ENCODE peak calls at places on chromosomes 11 and 22, in four cellular contexts. V is adipocyte, M is fibroblast of lung, O is sigmoid colon. H is an unnamed sample. For H3K4me1 and H3K9me3, the result is how much of the 10 kb centered on the place peaks cover.

GRCh38 chr11:72430743-72431570 is 3.4 kb downstream of the CLPB start:
- DNase-seq in M (peak), O (no peak), V (peak), H (peak)

GRCh38 chr22:28072066-28072465 is 153.0 kb upstream of the PITPNB start:
- DNase-seq in V (no peak), O (no peak), M (peak), H (no peak)

GRCh38 chr11:9138612-9139579 is 47.5 kb upstream of the SCUBE2 start:
- DNase-seq in V (peak), M (peak), O (no peak), H (no peak)

GRCh38 chr11:95231881-95232605 is 1.0 kb upstream of the SESN3 start:
- DNase-seq in M (peak), V (peak), O (peak), H (peak)

GRCh38 chr11:119056397-119056999 is 507 bp downstream of the HYOU1 start:
- DNase-seq in V (peak), O (peak), M (no peak), H (no peak)

GRCh38 chr22:50581950-50582561 is 593 bp downstream of the CHKB start:
- DNase-seq in M (peak), V (peak), O (peak), H (no peak)

GRCh38 chr22:26573026-26573662 is 16.8 kb downstream of the TPST2 start:
- DNase-seq in V (peak), M (peak), O (peak), H (no peak)

GRCh38 chr22:34356481-34356880 is 436.2 kb upstream of the LARGE1 start:
- DNase-seq in V (no peak), O (no peak), M (no peak), H (no peak)

GRCh38 chr22:49152146-49152929 is 675.3 kb downstream of the BRD1 start:
- DNase-seq in V (no peak), O (no peak), M (no peak), H (no peak)

GRCh38 chr11:105912666-105913065 is 109.4 kb downstream of the MSANTD4 start:
- DNase-seq in V (no peak), M (no peak), O (no peak), H (no peak)

GRCh38 chr22:45885171-45885840 is 91.7 kb downstream of the WNT7B start:
- DNase-seq in O (peak), V (no peak), M (no peak), H (no peak)

GRCh38 chr11:8069771-8070170 is 11.2 kb upstream of the TUB start:
- DNase-seq in V (no peak), O (no peak), M (no peak), H (no peak)

GRCh38 chr11:6468712-6469495 is 4.8 kb downstream of the TRIM3 start:
- DNase-seq in M (peak), V (peak), O (peak), H (no peak)

GRCh38 chr11:99352642-99353041 is 331.9 kb downstream of the CNTN5 start:
- DNase-seq in O (no peak), V (no peak), M (no peak), H (no peak)

GRCh38 chr22:39185601-39186012 is 33.1 kb upstream of the CBX7 start:
- DNase-seq in V (no peak), O (peak), M (peak), H (no peak)

GRCh38 chr11:128835741-128836410 is 31.2 kb downstream of the KCNJ1 start:
- DNase-seq in V (no peak), M (no peak), O (no peak), H (no peak)

GRCh38 chr11:69343401-69344321 is 49.7 kb downstream of the MYEOV start:
- DNase-seq in O (no peak), V (no peak), M (no peak), H (peak)

GRCh38 chr22:45208993-45209838 is 31.5 kb downstream of the KIAA0930 start:
- DNase-seq in O (peak), M (peak), V (peak), H (no peak)

GRCh38 chr11:69848196-69848595 is 29.0 kb upstream of the FGF3 start:
- DNase-seq in V (peak), O (no peak), M (peak), H (no peak)

GRCh38 chr11:95269402-95269801 is 38.4 kb upstream of the SESN3 start:
- DNase-seq in V (peak), M (no peak), O (no peak), H (no peak)

GRCh38 chr11:19670030-19670761 is 42.4 kb upstream of the NAV2 start:
- DNase-seq in O (no peak), V (no peak), M (peak), H (no peak)

GRCh38 chr22:23696326-23696851 is 5.6 kb downstream of the RGL4 start:
- DNase-seq in O (no peak), M (peak), V (no peak), H (peak)

GRCh38 chr11:104126464-104126863 is 37.5 kb downstream of the PDGFD start:
- DNase-seq in O (no peak), M (no peak), V (no peak), H (no peak)

GRCh38 chr11:95877288-95877687 is 46.6 kb downstream of the MTMR2 start:
- DNase-seq in M (peak), O (no peak), V (peak), H (no peak)

GRCh38 chr22:36445158-36445668 is 36.2 kb downstream of the TXN2 start:
- DNase-seq in V (peak), O (peak), M (peak), H (no peak)

GRCh38 chr11:93189462-93189861 is 8.3 kb downstream of the SLC36A4 start:
- DNase-seq in O (no peak), V (no peak), M (no peak), H (no peak)

GRCh38 chr11:3139481-3140290 is 25.4 kb downstream of the OSBPL5 start:
- DNase-seq in O (no peak), V (no peak), M (no peak), H (no peak)

GRCh38 chr11:62171261-62171723 is 18.7 kb upstream of the SCGB1D1 start:
- DNase-seq in V (peak), O (peak), M (peak), H (peak)

GRCh38 chr11:116062526-116063171 is 558.4 kb upstream of the CADM1 start:
- DNase-seq in V (peak), O (no peak), M (peak), H (no peak)

GRCh38 chr22:20725987-20726558 is 47.8 kb upstream of the SERPIND1 start:
- DNase-seq in V (no peak), M (peak), O (no peak), H (no peak)

GRCh38 chr11:10920205-10920604 is 62.4 kb upstream of the ZBED5 start:
- DNase-seq in M (peak), O (no peak), V (peak), H (no peak)

DNA sequence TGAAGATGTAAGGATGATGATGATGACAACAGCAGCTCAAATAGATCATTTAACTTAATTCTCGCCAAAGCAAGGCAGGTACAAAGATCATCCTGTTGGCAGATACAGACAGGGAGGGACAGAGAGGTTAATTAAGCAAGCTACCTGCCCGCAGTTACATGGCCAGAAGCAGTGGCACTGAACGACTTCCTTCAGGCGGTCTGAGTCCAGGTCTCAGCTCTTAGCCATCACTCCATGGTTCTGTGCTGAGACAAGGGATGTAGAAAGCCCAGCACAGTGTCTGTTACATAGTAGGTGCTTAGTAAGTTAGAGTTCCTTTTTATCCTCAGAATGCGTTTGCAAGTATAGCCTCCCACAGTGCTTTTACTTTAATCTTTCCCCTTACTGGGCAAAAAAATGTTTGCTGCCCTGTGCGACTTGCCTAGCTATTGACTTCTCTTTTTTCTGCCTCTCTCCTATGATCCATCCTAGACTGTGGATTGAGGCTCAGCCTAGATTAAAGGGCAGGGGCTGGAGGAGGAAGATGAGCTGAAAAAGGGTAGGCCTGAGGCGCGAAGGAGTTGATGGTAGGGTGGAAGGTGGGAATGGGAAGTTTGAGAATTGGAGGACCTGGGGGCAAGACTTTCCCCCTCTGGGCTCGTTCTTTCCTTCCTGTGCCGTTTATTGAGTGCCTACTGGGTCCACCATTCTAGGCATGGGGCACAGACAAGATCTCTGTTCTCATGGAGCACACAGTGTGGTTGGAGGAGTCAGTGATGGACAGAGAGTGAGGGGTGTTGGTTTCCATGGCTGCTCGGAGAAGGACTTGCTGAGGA is 108.2 kb upstream of the OR4B1 start:
- DNase-seq in M (no peak), V (no peak), O (no peak), H (peak)
- H3K4me1 ChIP-seq in M (under half), V (under half), O (under half), H (under half)

GRCh38 chr11:14522245-14522644 is 2.1 kb upstream of the PSMA1 start:
- DNase-seq in V (no peak), O (no peak), M (no peak), H (no peak)

GRCh38 chr11:14520902-14521151 is 641 bp upstream of the PSMA1 start:
- DNase-seq in O (no peak), V (no peak), M (no peak), H (no peak)

GRCh38 chr11:14519692-14520085 is 497 bp downstream of the PSMA1 start:
- DNase-seq in V (peak), O (no peak), M (peak), H (no peak)

GRCh38 chr11:14520086-14520901 is at the start of gene PSMA1:
- DNase-seq in V (peak), O (peak), M (peak), H (peak)

DNA sequence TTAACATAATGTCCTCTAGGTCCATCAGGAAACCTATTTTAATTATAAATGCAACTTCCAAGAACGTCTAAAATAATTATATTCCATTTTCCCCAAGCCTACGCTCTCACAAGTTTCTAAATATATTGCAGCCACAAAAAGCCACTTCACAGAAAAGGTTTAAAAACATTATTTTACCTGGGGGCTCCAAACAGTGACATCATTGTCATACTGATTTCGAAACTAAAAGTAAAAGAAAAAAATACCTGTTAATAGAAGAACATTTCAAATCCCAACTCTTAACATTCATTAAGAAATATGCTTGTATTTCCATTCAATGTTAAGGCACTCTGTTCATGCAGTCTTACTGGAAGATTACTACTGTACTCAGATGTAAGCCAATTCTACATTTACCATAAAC is 1.4 kb downstream of the PSMA1 start:
- DNase-seq in V (no peak), M (no peak), O (no peak), H (no peak)
- H3K4me3 ChIP-seq in V (peak), M (peak), O (no peak), H (peak)

DNA sequence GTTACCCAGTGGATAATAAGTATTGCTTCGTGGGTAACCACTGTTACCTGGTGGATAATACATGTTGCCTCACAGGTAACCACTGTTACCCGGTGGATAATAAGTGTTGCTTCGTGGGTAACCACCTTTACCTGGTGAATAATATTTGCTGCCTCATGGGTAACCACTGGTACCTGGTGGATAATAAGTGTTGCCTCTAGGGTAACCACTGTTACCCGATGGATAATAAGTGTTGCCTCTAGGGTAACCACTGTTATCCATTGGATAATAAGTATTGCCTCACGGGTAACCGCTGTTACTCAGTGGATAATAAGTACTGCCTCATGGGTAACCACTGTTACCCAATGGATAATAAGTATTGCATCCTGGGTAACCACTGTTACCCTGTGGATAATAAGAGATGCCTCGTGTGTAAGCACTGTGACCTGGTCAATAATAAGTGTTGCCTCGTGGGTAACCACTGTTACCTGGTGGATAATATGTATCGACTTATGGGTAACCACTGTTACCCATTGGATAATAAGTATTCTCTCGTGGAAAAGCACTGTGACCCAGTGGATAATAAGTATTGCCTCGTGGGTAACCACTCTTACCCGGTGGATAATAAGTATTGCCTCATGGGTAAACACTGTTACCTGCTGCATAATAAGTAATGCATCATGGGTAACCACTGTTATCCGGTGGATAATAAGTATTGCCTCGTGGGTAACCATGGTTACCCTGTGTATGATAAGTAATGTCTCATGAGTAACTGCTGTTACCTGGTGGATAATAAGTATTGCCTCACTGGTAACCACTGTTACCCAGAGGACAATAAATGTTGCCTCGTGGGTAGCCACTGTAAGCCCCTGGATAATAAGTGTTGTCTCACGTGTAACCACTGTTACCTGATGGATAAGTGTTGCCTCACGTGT is 20.1 kb upstream of the NXPE4 start:
- DNase-seq in O (no peak), M (no peak), V (no peak), H (no peak)
- H3K9me3 ChIP-seq in O (under half), M (under half), V (under half), H (under half)

DNA sequence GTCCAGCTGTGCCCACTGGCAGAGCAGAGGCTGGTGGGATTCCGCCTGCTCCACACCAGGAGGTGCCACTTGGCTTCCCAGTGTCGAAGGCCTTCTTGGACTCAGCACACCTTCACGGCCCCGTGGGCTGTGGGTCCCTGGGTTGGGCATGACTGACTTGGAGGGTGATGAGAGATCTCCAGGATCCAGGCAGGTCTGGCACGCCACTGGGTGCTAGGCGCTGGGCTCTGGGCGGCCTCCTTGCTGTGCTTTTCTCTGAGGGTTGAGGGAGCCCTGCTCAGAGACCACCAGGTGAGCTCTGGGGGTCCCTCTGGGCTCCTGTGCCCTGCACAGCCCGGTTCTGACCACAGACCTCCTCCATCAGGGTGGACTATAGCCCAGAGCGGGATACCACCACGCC is 12.3 kb downstream of the LRP5 start:
- DNase-seq in V (no peak), M (no peak), O (no peak), H (no peak)
- H3K4me1 ChIP-seq in V (under half), M (under half), O (under half), H (under half)

DNA sequence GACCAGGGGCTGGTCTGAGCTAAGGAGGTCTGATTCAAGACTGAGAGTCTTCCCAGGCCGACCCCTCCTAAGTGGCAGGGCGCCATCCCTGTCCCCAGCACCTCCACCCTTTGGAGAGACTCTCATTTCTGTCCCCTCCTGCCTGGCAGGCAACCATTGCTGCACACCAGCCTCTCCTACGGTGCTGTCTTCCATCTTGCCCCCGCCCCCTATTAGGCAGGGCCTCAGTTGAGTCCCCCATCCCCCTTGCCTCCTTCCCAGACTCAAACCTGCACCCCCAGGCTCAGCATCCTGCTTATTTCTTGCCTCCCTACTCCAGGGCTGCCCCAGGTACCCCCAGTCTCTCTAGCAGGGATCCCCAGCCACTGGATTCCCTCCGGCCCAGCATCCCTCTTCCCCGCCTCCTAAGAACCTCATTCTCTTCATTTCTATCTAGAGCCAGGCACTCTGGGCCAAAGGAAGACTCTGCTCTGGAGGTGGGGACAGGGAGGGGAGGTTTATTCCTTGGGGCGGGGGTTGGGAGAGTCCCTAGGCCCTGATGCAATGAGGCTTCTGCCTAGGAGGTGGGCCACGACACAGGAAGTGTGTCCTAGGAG is 1.7 kb upstream of the RCOR2 start:
- DNase-seq in V (no peak), O (no peak), M (no peak), H (no peak)
- H3K4me3 ChIP-seq in V (no peak), O (no peak), M (no peak), H (no peak)

DNA sequence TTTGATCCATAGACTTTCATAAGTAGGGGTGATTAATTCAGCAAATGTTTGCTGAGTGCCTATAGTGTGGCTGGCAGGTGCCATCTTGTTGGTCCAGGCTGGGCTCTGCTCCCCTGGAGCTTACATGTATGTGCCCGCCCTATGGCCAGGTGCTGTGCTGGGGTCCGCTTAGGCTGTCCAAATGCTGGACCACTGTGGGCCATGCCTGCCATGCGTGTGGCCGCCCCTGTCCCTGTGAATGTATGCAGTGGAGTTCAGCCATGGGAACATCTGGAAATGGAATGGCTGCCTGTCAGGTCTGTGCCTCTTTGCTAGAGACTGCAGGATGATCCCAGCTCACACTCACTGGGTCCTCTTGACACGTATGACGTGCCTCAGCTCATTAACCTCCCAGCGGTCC is 594.6 kb downstream of the TBC1D22A start:
- DNase-seq in O (no peak), V (no peak), M (no peak), H (no peak)
- H3K9me3 ChIP-seq in O (under half), V (under half), M (under half), H (under half)

GRCh38 chr11:12791245-12791644 is 117.0 kb downstream of the TEAD1 start:
- DNase-seq in O (no peak), M (no peak), V (no peak), H (no peak)
- H3K4me1 ChIP-seq in O (under half), M (under half), V (under half), H (under half)

GRCh38 chr11:32331792-32332191 is 103.5 kb downstream of the WT1 start:
- DNase-seq in V (no peak), M (no peak), O (no peak), H (no peak)

GRCh38 chr11:32332990-32333334 is 102.4 kb downstream of the WT1 start:
- DNase-seq in O (no peak), M (no peak), V (no peak), H (no peak)

GRCh38 chr11:32331098-32331497 is 104.2 kb downstream of the WT1 start:
- DNase-seq in O (no peak), M (peak), V (no peak), H (no peak)

GRCh38 chr11:32334822-32335221 is 100.5 kb downstream of the WT1 start:
- DNase-seq in V (no peak), M (no peak), O (no peak), H (no peak)

DNA sequence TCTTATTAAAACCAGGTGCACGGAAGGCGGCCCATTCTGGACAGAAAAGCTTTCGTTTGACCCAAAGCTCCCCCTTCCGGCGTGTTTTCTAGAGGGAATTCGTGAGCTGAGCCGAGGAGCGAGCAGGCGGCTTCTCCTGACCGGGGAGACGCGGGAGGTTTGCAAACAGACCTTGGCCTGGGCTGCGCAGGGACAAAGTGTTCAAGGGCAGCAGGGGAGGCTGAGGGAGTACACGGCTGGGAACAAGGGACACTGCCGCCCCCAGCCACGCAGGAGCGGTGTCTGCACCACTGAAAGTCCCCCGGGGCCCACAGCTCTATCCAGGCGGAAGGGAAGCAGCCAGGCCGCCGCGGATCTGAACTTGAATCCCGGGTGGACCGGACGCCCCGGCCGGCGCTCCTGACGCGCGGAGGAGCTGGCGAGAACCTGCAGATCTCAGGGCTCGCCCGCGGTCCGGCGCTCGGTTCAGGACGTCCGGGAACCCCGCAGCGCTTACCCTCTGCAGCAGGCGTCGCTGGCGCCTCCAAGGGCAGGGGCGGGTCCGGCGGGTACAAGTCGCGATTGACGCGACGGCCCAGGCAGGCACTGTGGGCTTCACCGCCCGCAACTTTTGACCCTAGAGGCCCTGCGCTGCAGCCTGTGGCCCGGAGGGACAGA is 101.9 kb downstream of the WT1 start:
- DNase-seq in V (peak), M (peak), O (peak), H (no peak)
- H3K4me3 ChIP-seq in V (peak), M (peak), O (peak), H (peak)